ENCODE peak calls at places on chromosomes 6 and 20, in eight cellular contexts. D is Karpas-422, R is GM23248, P is PC-3, K is PC-9, E is HCT116, T is GM23338, M is SK-N-SH. W is an unnamed sample. For H3K9me2 and H3K27me3, the result is how much of the 10 kb centered on the place peaks cover.

GRCh38 chr6:22956029-22956715 is 386.8 kb downstream of the HDGFL1 start:
- DNase-seq in E (no peak), M (no peak), D (no peak), P (no peak), K (no peak), R (no peak), T (no peak), W (peak)

GRCh38 chr6:133815313-133815712 is 73.6 kb upstream of the TCF21 start:
- DNase-seq in M (no peak), P (no peak), D (no peak), R (no peak), E (no peak), K (no peak), T (no peak), W (no peak)

GRCh38 chr6:41278699-41279405 is 7.6 kb downstream of the TREM1 start:
- DNase-seq in R (peak), M (peak), D (peak), T (peak), P (peak), E (peak), K (no peak), W (peak)

GRCh38 chr6:141029908-141030307 is 1102.8 kb upstream of the GJE1 start:
- DNase-seq in K (no peak), M (no peak), T (no peak), D (no peak), E (no peak), R (no peak), P (no peak), W (no peak)

GRCh38 chr6:157464653-157465535 is 83.9 kb downstream of the ZDHHC14 start:
- DNase-seq in P (no peak), K (no peak), E (no peak), D (no peak), R (peak), M (no peak), T (peak), W (no peak)

GRCh38 chr6:105785412-105785811 is 300.7 kb upstream of the PRDM1 start:
- DNase-seq in D (no peak), T (no peak), E (no peak), M (no peak), P (no peak), R (no peak), K (no peak), W (no peak)

GRCh38 chr6:37657117-37657886 is 40.4 kb downstream of the MDGA1 start:
- DNase-seq in R (peak), E (peak), T (no peak), P (peak), D (no peak), K (peak), M (no peak), W (no peak)

GRCh38 chr20:645318-646106 is 7.5 kb downstream of the SRXN1 start:
- DNase-seq in M (peak), D (peak), E (peak), R (peak), T (peak), P (peak), K (peak), W (peak)

GRCh38 chr6:96626749-96627353 is 63.9 kb downstream of the FHL5 start:
- DNase-seq in E (peak), T (peak), P (peak), R (peak), D (peak), M (peak), K (no peak), W (peak)

GRCh38 chr20:63087236-63087871 is 80.6 kb upstream of the BHLHE23 start:
- DNase-seq in E (no peak), T (no peak), M (no peak), R (no peak), K (no peak), P (no peak), D (no peak), W (no peak)

GRCh38 chr20:63246490-63247284 is 7.6 kb downstream of the NKAIN4 start:
- DNase-seq in P (peak), R (peak), T (peak), E (no peak), K (no peak), M (peak), D (no peak), W (no peak)

GRCh38 chr6:156976144-156977088 is 199.2 kb downstream of the ARID1B start:
- DNase-seq in T (peak), K (no peak), D (peak), E (no peak), M (no peak), R (peak), P (no peak), W (no peak)

GRCh38 chr6:37481793-37482192 is 17.9 kb downstream of the CCDC167 start:
- DNase-seq in D (no peak), R (no peak), K (no peak), E (no peak), M (no peak), P (no peak), T (no peak), W (no peak)

GRCh38 chr20:37265152-37265551 is 3.5 kb upstream of the GHRH start:
- DNase-seq in T (no peak), R (no peak), K (no peak), E (no peak), D (no peak), P (no peak), M (no peak), W (no peak)

GRCh38 chr6:165973473-165973872 is 194.2 kb downstream of the TBXT start:
- DNase-seq in R (no peak), K (no peak), E (no peak), D (no peak), P (no peak), T (no peak), M (no peak), W (no peak)

GRCh38 chr6:72084992-72085569 is 198.7 kb downstream of the RIMS1 start:
- DNase-seq in T (peak), M (no peak), P (peak), D (peak), K (no peak), E (no peak), R (peak), W (peak)

GRCh38 chr6:110355031-110355430 is 3.1 kb downstream of the METTL24 start:
- DNase-seq in K (no peak), T (peak), M (no peak), D (no peak), E (no peak), P (no peak), R (no peak), W (no peak)

GRCh38 chr6:84172080-84172479 is 55.4 kb downstream of the CEP162 start:
- DNase-seq in T (no peak), E (no peak), R (peak), D (no peak), P (no peak), M (no peak), K (no peak), W (peak)

GRCh38 chr20:43442310-43442880 is 15.3 kb upstream of the SRSF6 start:
- DNase-seq in R (peak), D (no peak), K (no peak), E (no peak), T (peak), P (peak), M (no peak), W (peak)

GRCh38 chr6:137248702-137249101 is 29.5 kb upstream of the IFNGR1 start:
- DNase-seq in K (peak), M (no peak), P (no peak), E (no peak), R (no peak), D (peak), T (no peak), W (no peak)

GRCh38 chr6:144340541-144341371 is 55.6 kb downstream of the UTRN start:
- DNase-seq in M (no peak), E (no peak), T (no peak), D (no peak), K (peak), R (peak), P (peak), W (no peak)

GRCh38 chr20:53631909-53632662 is 38.4 kb upstream of the ZNF217 start:
- DNase-seq in M (no peak), E (no peak), K (no peak), T (no peak), R (no peak), D (no peak), P (no peak), W (no peak)

GRCh38 chr6:162032620-162033019 is 694.9 kb downstream of the PRKN start:
- DNase-seq in D (no peak), E (no peak), T (no peak), M (no peak), P (no peak), R (peak), K (no peak), W (no peak)

GRCh38 chr20:51738877-51739447 is 29.2 kb downstream of the ATP9A start:
- DNase-seq in P (peak), K (peak), D (no peak), R (no peak), M (no peak), T (no peak), E (peak), W (peak)

GRCh38 chr6:100763617-100764016 is 117.5 kb downstream of the ASCC3 start:
- DNase-seq in P (no peak), M (no peak), K (no peak), R (no peak), E (no peak), D (no peak), T (peak), W (no peak)

GRCh38 chr6:139698526-139699182 is 324.2 kb upstream of the CITED2 start:
- DNase-seq in D (no peak), T (no peak), R (peak), M (no peak), K (no peak), P (no peak), E (no peak), W (peak)

DNA sequence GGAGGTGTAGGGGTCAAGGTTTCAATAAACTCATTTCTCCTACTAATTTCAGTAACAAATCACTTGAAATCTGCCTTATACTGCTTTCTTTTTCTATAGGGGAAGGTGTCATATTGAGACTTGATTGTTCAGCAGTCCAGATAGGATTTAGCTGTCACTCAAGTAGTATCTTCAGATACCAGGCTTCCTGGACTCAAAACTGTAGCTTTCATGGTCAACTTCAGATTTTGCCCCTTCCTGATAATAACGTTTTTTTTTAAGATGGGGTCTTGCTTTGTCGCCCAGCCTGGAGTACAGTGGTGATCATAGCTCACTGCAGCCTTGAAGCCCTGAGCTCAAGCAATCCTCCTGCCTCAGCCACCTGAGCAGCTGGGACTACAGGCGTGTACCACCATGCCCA is 77.8 kb downstream of the JAG1 start:
- DNase-seq in M (no peak), T (no peak), K (no peak), E (no peak), R (no peak), D (no peak), P (no peak), W (no peak)
- H3K9me2 ChIP-seq in M (under half), T (under half), K (under half), E (under half), R (under half), D (under half), P (under half), W (under half)

GRCh38 chr20:61800359-61801064 is 265.2 kb downstream of the TAF4 start:
- DNase-seq in T (no peak), K (no peak), M (no peak), D (no peak), R (no peak), E (no peak), P (no peak), W (no peak)
- H3K27me3 ChIP-seq in T (under half), K (half or more), M (under half), D (under half), R (under half), E (under half), P (half or more), W (under half)

DNA sequence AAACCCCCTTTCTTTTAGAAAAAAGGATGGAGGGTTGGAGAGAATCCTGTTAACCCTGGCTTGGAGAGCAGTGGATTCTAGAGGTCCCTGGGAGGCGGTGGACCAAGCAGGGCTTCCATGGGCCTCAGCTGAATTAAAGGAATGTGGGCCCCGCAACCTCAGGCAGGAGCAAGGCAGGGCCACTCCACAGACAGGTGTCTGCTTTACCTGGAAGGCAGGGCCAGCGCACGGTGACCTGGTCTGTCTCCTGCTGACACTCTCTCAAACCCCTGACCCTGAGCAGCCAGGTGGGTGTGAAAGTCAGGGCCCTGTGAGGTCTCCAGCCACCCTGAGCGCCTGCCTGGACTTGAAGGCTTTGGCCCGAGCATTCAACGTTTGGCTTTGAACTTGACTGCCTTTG is 96.6 kb downstream of the TMEM170B start:
- DNase-seq in D (no peak), K (no peak), T (no peak), M (no peak), P (no peak), R (no peak), E (no peak), W (no peak)
- H3K9me2 ChIP-seq in D (under half), K (under half), T (under half), M (under half), P (under half), R (under half), E (under half), W (under half)

GRCh38 chr20:48486065-48486464 is 341.7 kb downstream of the PREX1 start:
- DNase-seq in K (no peak), T (no peak), M (no peak), D (no peak), R (no peak), P (no peak), E (no peak), W (no peak)

GRCh38 chr20:48483667-48484066 is 344.1 kb downstream of the PREX1 start:
- DNase-seq in P (no peak), T (no peak), R (no peak), K (no peak), E (no peak), D (no peak), M (no peak), W (no peak)

GRCh38 chr20:48480391-48480790 is 347.4 kb downstream of the PREX1 start:
- DNase-seq in D (no peak), K (no peak), P (no peak), M (no peak), E (no peak), R (no peak), T (no peak), W (no peak)

GRCh38 chr20:48478806-48479550 is 348.8 kb downstream of the PREX1 start:
- DNase-seq in E (no peak), D (no peak), P (no peak), R (no peak), T (no peak), M (no peak), K (no peak), W (no peak)

DNA sequence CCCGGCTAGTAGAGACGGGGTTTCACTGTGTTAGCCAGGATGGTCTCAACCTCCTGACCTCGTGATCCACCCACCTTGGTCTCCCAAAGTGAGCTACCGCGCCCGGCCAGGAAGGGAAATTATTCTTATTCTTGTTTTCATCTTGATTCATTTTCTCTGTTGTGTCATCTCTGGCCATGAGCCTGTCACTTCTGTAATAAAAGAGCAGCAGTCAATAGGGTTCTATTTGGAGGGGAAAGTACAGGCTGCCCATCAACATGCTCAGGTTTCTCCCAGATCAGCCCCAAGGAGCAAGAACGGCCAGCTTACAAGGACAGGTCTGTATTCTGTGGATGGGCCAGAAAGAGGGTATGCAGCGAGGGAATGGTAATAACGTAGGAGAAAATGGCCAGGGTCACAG is 345.0 kb downstream of the PREX1 start:
- DNase-seq in T (no peak), K (no peak), M (no peak), P (no peak), E (no peak), R (no peak), D (no peak), W (no peak)
- H3K27me3 ChIP-seq in T (under half), K (under half), M (under half), P (half or more), E (half or more), R (under half), D (under half), W (under half)

DNA sequence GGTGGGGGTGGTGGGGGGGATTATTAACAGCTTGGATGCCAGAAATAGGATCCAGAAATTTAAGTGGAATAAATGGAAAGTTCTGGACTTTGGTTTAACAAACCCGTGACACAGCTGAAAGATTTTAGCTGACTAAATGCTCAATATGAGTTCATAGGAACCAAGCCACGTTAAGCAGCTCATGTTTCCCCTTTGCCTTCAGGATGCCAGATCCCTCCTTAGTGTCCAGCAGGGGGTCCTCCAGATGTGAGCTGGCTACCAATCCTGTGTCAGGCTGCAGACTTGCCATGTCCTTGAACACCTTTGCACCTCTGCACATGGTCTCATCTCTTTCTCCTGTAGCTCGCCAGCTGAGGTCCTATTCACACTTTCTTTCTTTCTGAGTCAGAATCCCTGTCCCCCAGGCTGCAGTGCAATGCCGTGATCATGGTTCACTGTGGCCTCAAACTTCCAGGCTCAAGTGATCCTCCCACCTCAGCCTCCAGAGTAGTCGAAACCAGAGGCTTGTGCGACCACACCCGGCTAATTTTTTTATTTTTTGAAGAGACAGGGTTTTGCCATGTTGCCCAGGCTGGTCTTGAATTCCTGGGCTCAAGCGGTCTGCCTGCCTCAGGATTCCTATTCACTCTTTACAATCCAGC is 133.3 kb upstream of the ARMC2 start:
- DNase-seq in D (no peak), M (no peak), T (no peak), P (no peak), K (peak), R (peak), E (no peak), W (no peak)
- H3K9me2 ChIP-seq in D (under half), M (under half), T (under half), P (under half), K (under half), R (under half), E (under half), W (under half)

DNA sequence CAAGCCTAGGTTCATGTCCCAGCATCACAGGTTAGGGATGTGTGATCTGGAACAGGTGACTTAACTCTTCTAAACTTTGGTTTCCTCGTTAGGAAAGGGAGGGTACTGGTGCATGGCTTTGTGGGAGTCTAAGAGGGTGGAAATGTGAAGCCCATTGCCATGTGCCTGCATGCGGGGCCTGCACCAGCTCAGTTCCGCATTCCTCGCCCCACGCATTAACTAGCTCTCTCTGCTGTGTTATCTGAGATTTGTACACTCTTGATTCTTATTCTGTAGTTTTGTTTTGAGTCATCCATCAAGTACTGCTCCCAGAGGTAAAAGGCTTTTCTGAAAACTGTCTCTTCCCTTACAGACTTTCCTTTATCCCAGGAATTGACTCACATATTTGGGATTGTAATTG is 357.5 kb downstream of the FOXA2 start:
- DNase-seq in M (no peak), R (no peak), T (no peak), E (no peak), K (no peak), D (no peak), P (no peak), W (no peak)
- H3K27me3 ChIP-seq in M (under half), R (under half), T (under half), E (under half), K (half or more), D (under half), P (half or more), W (under half)

DNA sequence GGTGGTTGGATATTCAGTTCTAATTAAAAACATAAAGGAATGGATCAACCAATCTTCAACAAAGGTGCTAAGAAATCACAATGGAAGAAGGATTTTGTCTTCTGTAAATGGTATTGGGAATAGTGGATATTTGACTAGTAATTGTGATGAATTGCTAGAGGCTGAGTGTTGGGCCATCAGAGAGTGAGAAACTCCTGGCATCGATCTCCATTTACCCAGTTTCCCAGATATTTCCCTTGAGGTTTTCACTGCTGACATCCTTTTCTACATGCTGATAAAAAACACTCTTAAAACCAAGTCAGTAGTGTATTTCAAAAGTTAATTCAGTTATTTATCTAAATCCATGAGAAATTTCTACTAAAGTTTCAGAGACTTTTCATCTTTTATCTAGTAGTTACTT is 40.4 kb upstream of the COL10A1 start:
- DNase-seq in E (no peak), P (no peak), T (no peak), R (no peak), D (no peak), M (no peak), K (no peak), W (no peak)
- H3K9me2 ChIP-seq in E (under half), P (under half), T (under half), R (under half), D (under half), M (under half), K (under half), W (under half)

W was measured in hepatocyte.